ENCODE peak calls at places on chromosomes 5 and 9, in seven cellular contexts. I is A549; O is CD8-positive, alpha-beta memory T cell; U is AG04450; H is IMR-90; F is fibroblast of lung; K is suprapubic skin. B is an unnamed sample.
A peak's percentile ranks its signal among the peaks of the same experiment; 100 is the strongest.

GRCh38 chr9:1200847-1201251 is 150.7 kb downstream of the DMRT2 start:
- DNase-seq in H (no peak), K (no peak), I (no peak), U (no peak), O (no peak), F (no peak), B (no peak)

GRCh38 chr5:149777382-149777781 is 47.3 kb downstream of the PPARGC1B start:
- DNase-seq in U (no peak), H (no peak), K (no peak), F (peak; percentile 26), I (no peak), O (no peak), B (no peak)

GRCh38 chr9:129469188-129469987 is 151.5 kb downstream of the C9orf50 start:
- DNase-seq in H (no peak), U (no peak), I (peak; percentile 60), F (no peak), O (no peak), K (no peak), B (no peak)

GRCh38 chr9:124752967-124753366 is 18.1 kb downstream of the NR6A1 start:
- DNase-seq in F (peak; percentile 88), H (peak; percentile 82), I (no peak), U (no peak), O (no peak), K (no peak), B (no peak)

GRCh38 chr5:65924366-65925093 is 1.8 kb upstream of the ERBIN start:
- DNase-seq in K (no peak), U (no peak), I (no peak), H (no peak), O (no peak), F (no peak), B (no peak)

GRCh38 chr5:69509212-69509611 is 16.6 kb downstream of the OCLN start:
- DNase-seq in F (no peak), K (no peak), I (no peak), U (no peak), H (no peak), O (no peak), B (no peak)

GRCh38 chr5:180135128-180135955 is 63.8 kb upstream of the RNF130 start:
- DNase-seq in K (peak; percentile 43), U (peak; percentile 24), F (peak; percentile 87), O (no peak), I (no peak), H (peak; percentile 79), B (no peak)

GRCh38 chr9:89996717-89997116 is 391.9 kb downstream of the GADD45G start:
- DNase-seq in F (no peak), I (peak; percentile 44), H (no peak), U (no peak), O (no peak), K (no peak), B (no peak)

GRCh38 chr5:55694152-55694830 is 17.8 kb downstream of the SLC38A9 start:
- DNase-seq in F (peak; percentile 32), H (peak; percentile 43), K (no peak), O (no peak), U (no peak), I (peak; percentile 77), B (no peak)

GRCh38 chr5:142016576-142016975 is 3.7 kb upstream of the GNPDA1 start:
- DNase-seq in U (no peak), O (no peak), H (no peak), F (no peak), K (no peak), I (no peak), B (no peak)

GRCh38 chr9:3398232-3398648 is 127.6 kb downstream of the RFX3 start:
- DNase-seq in I (no peak), H (no peak), K (no peak), O (no peak), U (no peak), F (no peak), B (peak; percentile 20)
- H3K4me3 ChIP-seq in I (no peak overlapping the region), H (no peak overlapping the region), K (no peak overlapping the region), O (peak overlapping the region; percentile 52), U (no peak overlapping the region), F (no peak overlapping the region), B (no peak overlapping the region)

DNA sequence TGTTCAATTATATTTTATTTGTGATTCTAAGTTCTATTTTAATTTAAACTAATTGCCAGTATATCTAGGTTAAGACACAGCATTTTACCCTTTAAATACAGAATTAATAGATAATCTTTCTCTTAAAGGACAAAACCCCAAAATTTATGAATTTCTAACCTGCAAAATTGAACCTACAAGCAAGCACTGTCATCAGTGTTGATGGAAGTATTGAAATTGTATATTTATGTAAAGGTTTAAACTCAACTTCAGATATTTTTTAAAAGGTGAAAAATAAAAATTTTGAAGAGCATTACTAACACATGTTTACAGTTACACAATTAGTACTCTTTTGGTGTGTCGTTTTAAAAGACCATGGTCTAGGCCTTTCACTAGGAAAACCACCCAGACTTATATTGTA is 3.4 kb downstream of the OTP start:
- DNase-seq in O (no peak), F (no peak), I (no peak), H (no peak), U (no peak), K (no peak), B (no peak)
- H3K9me3 ChIP-seq in O (peaks cover 5% of the 10 kb centered on the region), F (no peaks in the 10 kb centered on the region), I (no peaks in the 10 kb centered on the region), H (peaks cover 21% of the 10 kb centered on the region), U (peaks cover 20% of the 10 kb centered on the region), K (no peaks in the 10 kb centered on the region), B (no peaks in the 10 kb centered on the region)

GRCh38 chr9:126986506-126986951 is 71.9 kb downstream of the RALGPS1 start:
- DNase-seq in F (no peak), O (no peak), I (peak; percentile 40), H (no peak), K (no peak), U (no peak), B (no peak)
- H3K4me3 ChIP-seq in F (no peak overlapping the region), O (peak overlapping the region; percentile 37), I (no peak overlapping the region), H (no peak overlapping the region), K (no peak overlapping the region), U (no peak overlapping the region), B (peak overlapping the region; percentile 41)

DNA sequence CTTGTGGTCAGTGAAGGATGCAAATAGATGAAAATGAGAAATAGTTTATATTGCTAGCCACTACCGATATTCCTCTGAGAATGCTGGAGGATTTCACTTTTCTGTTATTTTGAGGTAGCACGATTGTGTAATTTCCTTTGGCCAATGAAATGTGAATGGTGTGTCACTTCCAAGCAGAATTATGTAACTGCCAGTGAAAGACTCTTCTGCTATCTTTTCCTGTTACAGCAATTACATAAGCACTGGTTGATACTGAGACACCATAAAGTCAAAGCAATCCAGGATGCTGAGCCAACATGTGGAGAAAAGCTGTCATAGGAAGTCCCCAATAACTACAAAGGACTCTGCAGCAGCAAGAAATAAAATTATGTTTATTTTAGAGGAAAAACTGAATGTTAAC is 3.5 kb upstream of the PCDHA2 start:
- DNase-seq in O (no peak), F (no peak), I (no peak), K (no peak), H (no peak), U (no peak), B (no peak)
- H3K9me3 ChIP-seq in O (peaks cover 11% of the 10 kb centered on the region), F (no peaks in the 10 kb centered on the region), I (peaks cover 36% of the 10 kb centered on the region), K (peaks cover 27% of the 10 kb centered on the region), H (peaks cover 27% of the 10 kb centered on the region), U (peaks cover 33% of the 10 kb centered on the region), B (no peaks in the 10 kb centered on the region)

DNA sequence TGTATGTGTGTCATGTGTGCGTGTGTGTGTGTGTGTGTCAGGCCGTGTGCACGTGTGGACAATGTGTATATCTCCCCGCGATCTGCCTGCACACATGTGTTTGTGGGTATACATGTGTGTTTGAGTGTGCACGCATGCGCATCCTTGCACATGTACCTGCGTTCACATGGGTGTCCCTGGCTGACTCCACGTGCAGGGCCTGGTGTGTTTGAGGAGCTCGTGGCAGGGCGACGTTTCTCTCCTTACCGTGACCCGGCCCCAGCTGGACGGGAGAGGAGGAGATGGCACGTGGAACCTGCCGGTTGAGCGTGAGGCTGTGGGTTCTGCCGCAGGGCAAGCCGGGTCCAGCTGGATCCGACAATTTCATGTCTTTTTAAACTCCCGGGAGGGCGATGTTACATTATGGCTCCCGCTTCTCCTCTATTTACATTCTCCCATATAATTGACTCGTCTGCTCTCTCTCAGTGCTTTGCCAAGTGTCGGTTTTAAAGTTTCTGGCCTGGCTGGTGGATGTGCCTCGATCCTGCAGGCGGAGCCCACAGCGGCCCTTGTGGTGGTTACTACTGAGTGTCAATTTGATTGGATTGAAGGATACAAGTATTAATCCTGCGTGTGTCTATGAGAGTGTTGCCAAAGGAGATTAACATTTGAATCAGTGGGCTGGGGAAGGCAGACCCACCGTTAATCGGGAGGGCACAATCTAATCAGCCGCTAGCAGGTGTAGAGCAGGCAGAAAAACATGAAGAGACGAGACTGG is 5.9 kb downstream of the COL5A1 start:
- DNase-seq in F (no peak), H (no peak), O (no peak), K (no peak), I (no peak), U (no peak), B (no peak)
- H3K4me3 ChIP-seq in F (no peak overlapping the region), H (no peak overlapping the region), O (no peak overlapping the region), K (no peak overlapping the region), I (no peak overlapping the region), U (no peak overlapping the region), B (no peak overlapping the region)

GRCh38 chr5:64364426-64364825 is 141.4 kb upstream of the RGS7BP start:
- DNase-seq in H (no peak), F (peak; percentile 62), O (no peak), I (no peak), K (no peak), U (no peak), B (no peak)
- H3K9me3 ChIP-seq in H (no peaks in the 10 kb centered on the region), F (no peaks in the 10 kb centered on the region), O (no peaks in the 10 kb centered on the region), I (no peaks in the 10 kb centered on the region), K (peaks cover 9% of the 10 kb centered on the region), U (no peaks in the 10 kb centered on the region), B (no peaks in the 10 kb centered on the region)

DNA sequence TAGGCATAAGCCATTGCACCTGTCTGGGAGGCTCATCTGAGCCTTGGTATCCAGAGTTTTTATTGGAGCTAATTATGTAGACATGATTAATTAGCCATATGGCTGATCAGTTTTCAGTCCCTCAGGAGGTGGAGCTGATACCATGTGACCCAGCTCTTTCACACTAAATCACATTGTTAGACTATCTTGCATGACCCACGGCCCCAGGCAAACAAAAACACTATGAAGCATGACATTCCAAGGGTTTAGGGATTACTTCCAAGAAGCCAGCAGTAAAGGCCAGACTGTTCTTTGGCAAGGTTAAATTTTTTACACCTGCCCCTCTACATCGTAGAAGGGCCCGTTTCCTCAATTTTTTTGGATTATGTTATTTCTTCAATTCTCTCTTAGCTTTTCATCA is 5.0 kb upstream of the C5orf24 start:
- DNase-seq in U (no peak), H (no peak), I (no peak), O (no peak), K (no peak), F (no peak), B (no peak)
- H3K4me3 ChIP-seq in U (no peak overlapping the region), H (no peak overlapping the region), I (no peak overlapping the region), O (no peak overlapping the region), K (no peak overlapping the region), F (no peak overlapping the region), B (no peak overlapping the region)

B was measured in SK-N-MC.